ENCODE peak calls at places on chromosomes 7 and 10, in seven cellular contexts. T, M, J, S, C, O and B are unnamed samples.

GRCh38 chr7:7642081-7642480 is 1.5 kb downstream of the UMAD1 start:
- DNase-seq in T (peak), M (no peak), J (no peak), S (no peak), C (no peak), O (no peak), B (no peak)

GRCh38 chr7:100897111-100897608 is 1.5 kb upstream of the ACHE start:
- DNase-seq in T (peak), M (no peak), J (no peak), S (no peak), C (peak), O (peak), B (peak)

GRCh38 chr10:80283536-80284199 is 5.8 kb downstream of the MAT1A start:
- DNase-seq in T (no peak), M (no peak), J (no peak), S (no peak), C (no peak), O (no peak), B (no peak)

GRCh38 chr10:22765660-22766547 is 51.5 kb upstream of the PIP4K2A start:
- DNase-seq in T (peak), M (peak), J (no peak), S (no peak), C (no peak), O (no peak), B (no peak)

GRCh38 chr10:71629131-71629530 is 90.4 kb downstream of the C10orf105 start:
- DNase-seq in T (no peak), M (no peak), J (no peak), S (no peak), C (no peak), O (no peak), B (no peak)

GRCh38 chr10:97726636-97727178 is 10.2 kb upstream of the ZFYVE27 start:
- DNase-seq in T (no peak), M (no peak), J (peak), S (no peak), C (no peak), O (no peak), B (no peak)

GRCh38 chr7:157282141-157282801 is 54.5 kb upstream of the DNAJB6 start:
- DNase-seq in T (no peak), M (no peak), J (no peak), S (no peak), C (no peak), O (no peak), B (no peak)

GRCh38 chr10:132592790-132593788 is 55.5 kb downstream of the INPP5A start:
- DNase-seq in T (peak), M (peak), J (no peak), S (no peak), C (no peak), O (no peak), B (no peak)

GRCh38 chr7:4483851-4484250 is 198.2 kb upstream of the FOXK1 start:
- DNase-seq in T (no peak), M (no peak), J (no peak), S (no peak), C (no peak), O (no peak), B (no peak)

GRCh38 chr10:122142652-122143237 is 128.4 kb upstream of the BTBD16 start:
- DNase-seq in T (peak), M (no peak), J (no peak), S (no peak), C (no peak), O (peak), B (no peak)

GRCh38 chr7:148939128-148939747 is 55.1 kb upstream of the EZH2 start:
- DNase-seq in T (no peak), M (no peak), J (no peak), S (no peak), C (no peak), O (no peak), B (no peak)

GRCh38 chr7:142441074-142441403 is 183.2 kb upstream of the PRSS58 start:
- DNase-seq in T (no peak), M (no peak), J (no peak), S (peak), C (no peak), O (no peak), B (no peak)

GRCh38 chr10:34666008-34666700 is 148.9 kb downstream of the PARD3 start:
- DNase-seq in T (peak), M (peak), J (peak), S (peak), C (peak), O (peak), B (no peak)

GRCh38 chr7:45026013-45026412 is 26.0 kb downstream of the CCM2 start:
- DNase-seq in T (no peak), M (no peak), J (no peak), S (no peak), C (no peak), O (no peak), B (no peak)

GRCh38 chr7:77752016-77752415 is 46.2 kb downstream of the TMEM60 start:
- DNase-seq in T (no peak), M (no peak), J (no peak), S (no peak), C (no peak), O (no peak), B (no peak)

GRCh38 chr10:47021850-47022249 is 110.6 kb downstream of the PTPN20 start:
- DNase-seq in T (no peak), M (no peak), J (no peak), S (no peak), C (peak), O (no peak), B (no peak)
- TF ChIP-seq CTCF in T (peak), M (no peak), J (no peak), S (peak), C (no peak), O (peak), B (no peak)

GRCh38 chr10:9315292-9315691 is 1260.8 kb downstream of the GATA3 start:
- DNase-seq in T (no peak), M (no peak), J (no peak), S (no peak), C (no peak), O (no peak), B (no peak)

DNA sequence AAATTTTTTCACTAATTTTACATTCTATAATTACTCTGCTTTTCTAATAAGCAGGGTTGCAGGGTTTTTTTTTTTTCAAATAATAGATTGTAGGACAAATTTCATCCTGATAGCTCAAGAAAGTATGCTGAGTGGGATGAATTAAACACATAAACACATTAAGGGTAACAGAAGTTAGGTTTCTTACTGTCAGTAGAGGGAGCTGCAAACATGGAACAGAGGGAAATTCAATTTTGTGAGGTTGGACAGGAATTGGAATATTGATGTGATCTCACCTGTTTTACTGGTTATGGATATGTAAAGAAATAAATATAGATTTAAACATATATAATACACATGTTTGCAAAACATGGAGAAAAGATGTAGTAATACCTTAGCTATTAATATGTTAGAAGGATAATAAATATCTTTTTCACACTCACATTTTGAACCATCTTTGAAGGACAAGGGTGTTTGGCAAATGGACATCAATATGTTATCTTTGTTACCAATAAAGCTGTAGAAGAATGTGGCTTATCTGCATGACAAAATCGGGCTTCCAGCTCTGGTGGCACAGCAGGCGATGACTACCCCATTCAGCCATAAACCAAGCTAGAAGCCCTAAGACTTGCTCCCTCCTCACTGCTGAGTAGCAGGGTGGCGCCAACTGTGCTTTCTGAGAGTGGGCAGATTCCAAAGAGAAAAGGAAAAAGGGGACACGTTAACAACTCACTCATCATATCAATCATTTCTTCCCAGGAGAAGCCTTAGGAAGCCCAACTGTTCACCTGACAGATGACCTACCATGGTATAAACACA is 1257.4 kb downstream of the GATA3 start:
- DNase-seq in T (no peak), M (no peak), J (no peak), S (no peak), C (no peak), O (no peak), B (no peak)
- TF ChIP-seq CTCF in T (peak), M (no peak), J (peak), S (peak), C (no peak), O (peak), B (no peak)

GRCh38 chr10:92074126-92074887 is 150.7 kb downstream of the BTAF1 start:
- DNase-seq in T (peak), M (no peak), J (peak), S (peak), C (no peak), O (no peak), B (no peak)
- TF ChIP-seq CTCF in T (peak), M (no peak), J (no peak), S (peak), C (no peak), O (peak), B (no peak)

GRCh38 chr7:105531797-105532671 is at the start of gene RINT1:
- DNase-seq in T (peak), M (peak), J (peak), S (peak), C (peak), O (peak), B (peak)
- TF ChIP-seq CTCF in T (peak), M (peak), J (peak), S (peak), C (peak), O (peak), B (peak)

GRCh38 chr7:36440880-36441279 is 51.2 kb downstream of the ANLN start:
- DNase-seq in T (no peak), M (no peak), J (peak), S (no peak), C (no peak), O (peak), B (no peak)
- TF ChIP-seq CTCF in T (peak), M (peak), J (peak), S (peak), C (peak), O (peak), B (peak)

DNA sequence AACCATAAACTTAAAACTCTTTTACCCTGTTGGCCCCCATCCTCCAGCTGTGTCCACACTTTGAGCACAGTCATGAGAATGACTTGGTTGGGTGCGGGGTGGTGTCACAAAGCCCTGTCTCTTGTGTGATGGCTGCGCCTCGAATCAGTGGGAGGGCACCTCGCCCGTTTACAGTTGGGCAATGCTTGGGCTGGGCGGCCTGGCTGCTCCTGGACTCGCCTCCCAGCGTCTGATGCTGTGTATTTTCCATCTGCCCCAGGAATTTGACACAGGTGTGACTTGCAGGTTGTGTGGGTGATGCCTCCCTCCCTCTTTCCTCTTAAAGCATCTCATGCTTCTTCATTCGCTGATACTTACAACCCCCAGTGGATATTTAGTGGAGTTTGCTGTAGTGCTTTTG is 33.7 kb downstream of the CHST12 start:
- DNase-seq in T (no peak), M (no peak), J (no peak), S (no peak), C (no peak), O (no peak), B (no peak)
- TF ChIP-seq CTCF in T (no peak), M (no peak), J (no peak), S (no peak), C (no peak), O (no peak), B (no peak)

GRCh38 chr10:43355749-43356371 is 15.6 kb upstream of the FXYD4 start:
- DNase-seq in T (no peak), M (no peak), J (peak), S (no peak), C (no peak), O (no peak), B (no peak)
- TF ChIP-seq CTCF in T (no peak), M (no peak), J (no peak), S (no peak), C (no peak), O (no peak), B (no peak)

GRCh38 chr10:125217986-125218675 is 57.8 kb upstream of the CTBP2 start:
- DNase-seq in T (no peak), M (no peak), J (peak), S (no peak), C (no peak), O (no peak), B (no peak)
- TF ChIP-seq CTCF in T (peak), M (no peak), J (no peak), S (no peak), C (no peak), O (no peak), B (no peak)